ENCODE peak calls at places on chromosome 14, in seven cellular contexts. Y is neural crest cell; T is osteocyte; Q is HCT116; M is Right ventricle myocardium inferior; I is cardiac muscle cell; B is stimulated activated CD4-positive, alpha-beta T cell treated with anti-CD3 and anti-CD28 coated beads, Interleukin-15, amount 100 ng/mL, for 24 hours. K is an unnamed sample.

GRCh38 chr14:68583527-68584275 is 209.2 kb downstream of the ZFP36L1 start:
- DNase-seq in Y (no peak), M (no peak), B (no peak), I (no peak), Q (no peak), T (no peak), K (no peak)

GRCh38 chr14:21494902-21495762 is 16.0 kb downstream of the METTL3 start:
- DNase-seq in M (no peak), T (no peak), Q (no peak), I (no peak), Y (no peak), B (no peak), K (peak)

GRCh38 chr14:59679872-59680271 is 103.3 kb upstream of the CCDC175 start:
- DNase-seq in B (no peak), M (no peak), I (peak), Y (no peak), Q (no peak), T (no peak), K (no peak)

GRCh38 chr14:22213110-22213509 is 375.9 kb downstream of the DAD1 start:
- DNase-seq in T (no peak), Y (no peak), M (no peak), B (no peak), I (no peak), Q (no peak), K (no peak)

GRCh38 chr14:98146416-98146815 is 1125.6 kb downstream of the BCL11B start:
- DNase-seq in I (no peak), M (no peak), B (no peak), T (no peak), Q (no peak), Y (no peak), K (no peak)

GRCh38 chr14:33592298-33592697 is 358.6 kb downstream of the EGLN3 start:
- DNase-seq in Q (no peak), B (no peak), I (no peak), Y (no peak), T (no peak), M (no peak), K (no peak)

GRCh38 chr14:91261115-91261514 is 16.6 kb upstream of the GPR68 start:
- DNase-seq in I (no peak), B (peak), Q (no peak), Y (no peak), M (no peak), T (no peak), K (no peak)

GRCh38 chr14:55846852-55847471 is 267.0 kb downstream of the KTN1 start:
- DNase-seq in M (no peak), T (no peak), Q (no peak), B (no peak), I (no peak), Y (no peak), K (no peak)

GRCh38 chr14:53149656-53150319 is 3.3 kb downstream of the DDHD1 start:
- DNase-seq in T (no peak), I (no peak), B (no peak), Y (no peak), M (no peak), Q (no peak), K (peak)

GRCh38 chr14:67436006-67436866 is 24.3 kb upstream of the PLEK2 start:
- DNase-seq in Y (no peak), M (no peak), Q (no peak), B (no peak), I (no peak), T (no peak), K (no peak)

GRCh38 chr14:99327458-99328250 is 55.7 kb upstream of the BCL11B start:
- DNase-seq in B (no peak), Y (no peak), M (no peak), T (peak), I (peak), Q (no peak), K (no peak)

GRCh38 chr14:100484531-100485267 is 102.5 kb downstream of the BEGAIN start:
- DNase-seq in B (no peak), I (no peak), Y (no peak), T (no peak), Q (no peak), M (no peak), K (no peak)

GRCh38 chr14:36467332-36467731 is 52.7 kb downstream of the NKX2-1 start:
- DNase-seq in Y (no peak), M (no peak), I (no peak), Q (no peak), T (no peak), B (no peak), K (no peak)

GRCh38 chr14:49999216-49999761 is 106.4 kb downstream of the ARF6 start:
- DNase-seq in I (no peak), T (no peak), M (peak), Q (peak), Y (no peak), B (peak), K (peak)

GRCh38 chr14:77543240-77543551 is 44.6 kb upstream of the ISM2 start:
- DNase-seq in M (no peak), B (no peak), Y (no peak), Q (no peak), I (no peak), T (no peak), K (peak)

GRCh38 chr14:57462551-57462950 is 31.1 kb downstream of the CCDC198 start:
- DNase-seq in T (no peak), Y (no peak), M (no peak), I (no peak), B (no peak), Q (no peak), K (no peak)

GRCh38 chr14:24329736-24330135 is 5.1 kb downstream of the ADCY4 start:
- DNase-seq in B (peak), Q (no peak), T (no peak), I (no peak), Y (no peak), M (peak), K (peak)

GRCh38 chr14:75277000-75277795 is 1.4 kb upstream of the FOS start:
- DNase-seq in T (peak), Y (peak), I (peak), B (peak), M (peak), Q (no peak), K (peak)

GRCh38 chr14:103994535-103995184 is 52.3 kb upstream of the RD3L start:
- DNase-seq in B (no peak), M (no peak), Y (no peak), Q (no peak), T (no peak), I (no peak), K (no peak)

GRCh38 chr14:91755560-91755959 is 23.7 kb upstream of the CATSPERB start:
- DNase-seq in M (no peak), T (no peak), I (no peak), B (no peak), Y (no peak), Q (peak), K (no peak)

GRCh38 chr14:51638071-51638944 is 13.4 kb upstream of the FRMD6 start:
- DNase-seq in Y (no peak), B (no peak), T (no peak), M (no peak), Q (no peak), I (peak), K (no peak)

GRCh38 chr14:68628605-68629310 is 164.1 kb downstream of the ZFP36L1 start:
- DNase-seq in Q (no peak), Y (no peak), B (peak), M (peak), T (peak), I (no peak), K (no peak)

GRCh38 chr14:104428860-104429259 is 150.7 kb upstream of the C14orf180 start:
- DNase-seq in Y (no peak), M (no peak), T (no peak), I (no peak), Q (no peak), B (no peak), K (no peak)

GRCh38 chr14:77307099-77307496 is 13.6 kb downstream of the POMT2 start:
- DNase-seq in Y (no peak), I (no peak), B (no peak), T (no peak), Q (no peak), M (no peak), K (no peak)

GRCh38 chr14:39614292-39614923 is 182.2 kb upstream of the FBXO33 start:
- DNase-seq in Q (no peak), T (no peak), I (no peak), B (no peak), Y (no peak), M (no peak), K (no peak)

GRCh38 chr14:74698471-74698870 is 14.4 kb downstream of the AREL1 start:
- DNase-seq in T (no peak), B (no peak), Y (no peak), I (no peak), M (no peak), Q (no peak), K (no peak)

GRCh38 chr14:73633517-73634332 is 11.1 kb upstream of the DNAL1 start:
- DNase-seq in T (no peak), B (peak), Y (peak), Q (no peak), M (peak), I (peak), K (peak)

K was measured in erythroblast.